ENCODE peak calls at places on chromosomes 4 and X, in nine cellular contexts. A is Peyer's patch; U is neural progenitor cell; J is lower lobe of right lung; K is activated T-cell treated with anti-CD3 and anti-CD28 coated beads for 1 hour; N is mesothelial cell of epicardium; T is stimulated activated CD4-positive, alpha-beta T cell treated with anti-CD3 and anti-CD28 coated beads, TNF-alpha, amount 100 ng/mL, for 4 hours; M is activated naive CD8-positive, alpha-beta T cell treated with anti-CD3 and anti-CD28 coated beads, Interleukin-2, amount 50 U/mL, for 24 hours; C is CD4-positive, alpha-beta T cell. V is an unnamed sample.
A peak's percentile ranks its signal among the peaks of the same experiment; 100 is the strongest.

GRCh38 chr4:69735119-69735518 is 25.3 kb downstream of the SULT1B1 start:
- DNase-seq in A (no peak), U (no peak), J (no peak), K (no peak), N (no peak), T (no peak), M (no peak), C (no peak), V (no peak)

GRCh38 chr4:11073621-11074051 is 355.1 kb downstream of the HS3ST1 start:
- DNase-seq in A (no peak), U (no peak), J (no peak), K (no peak), N (no peak), T (no peak), M (no peak), C (no peak), V (no peak)

GRCh38 chr4:183262776-183263100 is 57.3 kb downstream of the CLDN22 start:
- DNase-seq in A (no peak), U (no peak), J (no peak), K (no peak), N (no peak), T (no peak), M (no peak), C (no peak), V (no peak)

GRCh38 chr4:1466034-1466960 is 60.1 kb upstream of the NKX1-1 start:
- DNase-seq in A (peak; percentile 13), U (no peak), J (no peak), K (no peak), N (no peak), T (no peak), M (no peak), C (no peak), V (no peak)

GRCh38 chr4:140641105-140641555 is 72.4 kb upstream of the UCP1 start:
- DNase-seq in A (no peak), U (no peak), J (no peak), K (no peak), N (no peak), T (no peak), M (no peak), C (no peak), V (no peak)

GRCh38 chr4:47528651-47529050 is 43.6 kb downstream of the ATP10D start:
- DNase-seq in A (no peak), U (no peak), J (no peak), K (no peak), N (no peak), T (no peak), M (no peak), C (no peak), V (no peak)

GRCh38 chrX:45591650-45592049 is 391.0 kb upstream of the DIPK2B start:
- DNase-seq in A (no peak), U (no peak), J (no peak), K (no peak), N (no peak), T (no peak), M (no peak), C (no peak), V (no peak)

GRCh38 chr4:24065974-24066373 is 176.1 kb upstream of the PPARGC1A start:
- DNase-seq in A (no peak), U (no peak), J (no peak), K (no peak), N (no peak), T (no peak), M (no peak), C (no peak), V (no peak)

GRCh38 chrX:13415551-13415950 is 95.7 kb upstream of the ATXN3L start:
- DNase-seq in A (no peak), U (no peak), J (no peak), K (no peak), N (no peak), T (no peak), M (no peak), C (no peak), V (no peak)

GRCh38 chrX:38052096-38052495 is 45.7 kb downstream of the SYTL5 start:
- DNase-seq in A (no peak), U (no peak), J (no peak), K (no peak), N (no peak), T (no peak), M (no peak), C (no peak), V (no peak)

GRCh38 chrX:153477039-153477438 is 6.7 kb upstream of the HAUS7 start:
- DNase-seq in A (no peak), U (no peak), J (no peak), K (no peak), N (no peak), T (no peak), M (no peak), C (no peak), V (peak; percentile 86)

GRCh38 chrX:124362072-124362471 is 15.7 kb downstream of the SH2D1A start:
- DNase-seq in A (no peak), U (no peak), J (no peak), K (no peak), N (no peak), T (no peak), M (no peak), C (no peak), V (no peak)

GRCh38 chrX:140764401-140764919 is 54.9 kb downstream of the LINC00632 start:
- DNase-seq in A (no peak), U (peak; percentile 59), J (peak; percentile 39), K (no peak), N (peak; percentile 33), T (no peak), M (peak; percentile 3), C (no peak), V (peak; percentile 51)

GRCh38 chrX:3094261-3094660 is 53.0 kb downstream of the ARSF start:
- DNase-seq in A (no peak), U (no peak), J (no peak), K (no peak), N (no peak), T (no peak), M (no peak), C (no peak), V (no peak)

GRCh38 chr4:183455431-183456145 is 11.2 kb downstream of the CDKN2AIP start:
- DNase-seq in A (no peak), U (no peak), J (no peak), K (no peak), N (no peak), T (no peak), M (no peak), C (no peak), V (no peak)

GRCh38 chr4:157170321-157170720 is 50.2 kb upstream of the GRIA2 start:
- DNase-seq in A (no peak), U (no peak), J (no peak), K (no peak), N (no peak), T (no peak), M (no peak), C (no peak), V (peak; percentile 76)

GRCh38 chr4:7070729-7071511 is 3.1 kb upstream of the GRPEL1 start:
- DNase-seq in A (peak; percentile 93), U (peak; percentile 87), J (peak; percentile 89), K (peak; percentile 86), N (peak; percentile 58), T (peak; percentile 79), M (peak; percentile 88), C (peak; percentile 81), V (peak; percentile 83)

GRCh38 chr4:140254656-140255299 is 100.8 kb upstream of the MAML3 start:
- DNase-seq in A (no peak), U (no peak), J (no peak), K (no peak), N (no peak), T (no peak), M (no peak), C (no peak), V (no peak)

GRCh38 chr4:16222957-16223527 is 3.2 kb downstream of the TAPT1 start:
- DNase-seq in A (no peak), U (no peak), J (no peak), K (no peak), N (no peak), T (no peak), M (no peak), C (no peak), V (no peak)

GRCh38 chrX:70774223-70774622 is 134.3 kb downstream of the TEX11 start:
- DNase-seq in A (no peak), U (no peak), J (no peak), K (no peak), N (no peak), T (no peak), M (no peak), C (no peak), V (no peak)

GRCh38 chr4:23097251-23097650 is 404.5 kb downstream of the GBA3 start:
- DNase-seq in A (no peak), U (no peak), J (no peak), K (no peak), N (no peak), T (no peak), M (no peak), C (no peak), V (no peak)

GRCh38 chr4:86334020-86334750 is 25.7 kb downstream of the MAPK10 start:
- DNase-seq in A (no peak), U (no peak), J (no peak), K (no peak), N (no peak), T (no peak), M (no peak), C (no peak), V (no peak)

GRCh38 chr4:128571747-128572146 is 237.8 kb upstream of the JADE1 start:
- DNase-seq in A (no peak), U (no peak), J (no peak), K (no peak), N (no peak), T (no peak), M (no peak), C (no peak), V (no peak)

GRCh38 chr4:123816462-123816861 is 419.9 kb downstream of the SPRY1 start:
- DNase-seq in A (no peak), U (no peak), J (no peak), K (no peak), N (no peak), T (no peak), M (no peak), C (no peak), V (no peak)

GRCh38 chr4:124304936-124305335 is 407.6 kb downstream of the ANKRD50 start:
- DNase-seq in A (no peak), U (no peak), J (no peak), K (no peak), N (no peak), T (no peak), M (no peak), C (no peak), V (no peak)

GRCh38 chrX:41029332-41029731 is 55.9 kb upstream of the USP9X start:
- DNase-seq in A (no peak), U (no peak), J (no peak), K (no peak), N (no peak), T (no peak), M (no peak), C (no peak), V (no peak)

GRCh38 chr4:3484057-3484973 is 21.2 kb downstream of the DOK7 start:
- DNase-seq in A (peak; percentile 67), U (no peak), J (no peak), K (no peak), N (no peak), T (no peak), M (no peak), C (no peak), V (no peak)

GRCh38 chr4:102451266-102451665 is 49.9 kb upstream of the NFKB1 start:
- DNase-seq in A (no peak), U (no peak), J (no peak), K (no peak), N (no peak), T (no peak), M (no peak), C (no peak), V (no peak)

GRCh38 chr4:80006935-80007744 is 65.9 kb downstream of the ANTXR2 start:
- DNase-seq in A (no peak), U (no peak), J (no peak), K (no peak), N (no peak), T (no peak), M (no peak), C (no peak), V (peak; percentile 93)

GRCh38 chr4:85132117-85132516 is 165.6 kb upstream of the WDFY3 start:
- DNase-seq in A (no peak), U (no peak), J (no peak), K (no peak), N (no peak), T (no peak), M (no peak), C (no peak), V (no peak)

GRCh38 chrX:153487590-153488071 is 7.1 kb upstream of the BGN start:
- DNase-seq in A (no peak), U (no peak), J (no peak), K (no peak), N (no peak), T (no peak), M (no peak), C (no peak), V (no peak)